ENCODE peak calls at places on chromosomes 16 and 17, in nine cellular contexts. H is pancreas; W is WTC11; E is activated naive CD4-positive, alpha-beta T cell treated with anti-CD3 and anti-CD28 coated beads, Interleukin-2, amount 50 U/mL, for 72 hours; I is naive thymus-derived CD8-positive, alpha-beta T cell; O is activated CD8-positive, alpha-beta memory T cell treated with anti-CD3 and anti-CD28 coated beads, Interleukin-2, amount 10 ng/mL, durations not matched to agents 7 days and 5 days; T is left lung; S is CD4-positive, alpha-beta T cell; J is left ventricle myocardium superior. Q is an unnamed sample.

GRCh38 chr16:3698941-3699340 is 18.4 kb downstream of the TRAP1 start:
- ATAC-seq in H (no peak), W (no peak), E (no peak), I (peak), O (peak), T (no peak), S (peak), J (no peak), Q (no peak)

GRCh38 chr16:17070882-17071592 is 399.7 kb downstream of the XYLT1 start:
- ATAC-seq in H (peak), W (no peak), E (peak), I (peak), O (peak), T (peak), S (peak), J (no peak), Q (peak)

GRCh38 chr16:50040028-50040427 is 15.0 kb downstream of the CNEP1R1 start:
- ATAC-seq in H (no peak), W (no peak), E (no peak), I (no peak), O (no peak), T (peak), S (no peak), J (no peak), Q (no peak)

GRCh38 chr16:67245189-67245585 is 2.1 kb downstream of the FHOD1 start:
- ATAC-seq in H (no peak), W (no peak), E (no peak), I (no peak), O (no peak), T (no peak), S (no peak), J (no peak), Q (no peak)

GRCh38 chr17:28888832-28889231 is 8.7 kb downstream of the FLOT2 start:
- ATAC-seq in H (no peak), W (no peak), E (no peak), I (no peak), O (no peak), T (no peak), S (no peak), J (no peak), Q (peak)

GRCh38 chr17:7644768-7645167 is 6.0 kb upstream of the ATP1B2 start:
- ATAC-seq in H (no peak), W (no peak), E (peak), I (no peak), O (peak), T (no peak), S (no peak), J (no peak), Q (peak)

GRCh38 chr17:74491645-74492044 is 25.2 kb downstream of the CD300A start:
- ATAC-seq in H (no peak), W (no peak), E (no peak), I (no peak), O (peak), T (peak), S (no peak), J (no peak), Q (no peak)

GRCh38 chr17:79715318-79716182 is 15.2 kb upstream of the ENPP7 start:
- ATAC-seq in H (peak), W (no peak), E (no peak), I (no peak), O (no peak), T (no peak), S (no peak), J (no peak), Q (no peak)

GRCh38 chr17:79027274-79027924 is 3.4 kb downstream of the C1QTNF1 start:
- ATAC-seq in H (peak), W (no peak), E (no peak), I (no peak), O (no peak), T (no peak), S (no peak), J (peak), Q (no peak)

GRCh38 chr17:43927101-43927935 is 15.0 kb downstream of the PPY start:
- ATAC-seq in H (peak), W (no peak), E (peak), I (peak), O (no peak), T (peak), S (peak), J (peak), Q (no peak)

GRCh38 chr16:89499767-89500166 is 8.4 kb upstream of the SPG7 start:
- ATAC-seq in H (no peak), W (no peak), E (no peak), I (no peak), O (no peak), T (no peak), S (no peak), J (no peak), Q (no peak)

GRCh38 chr17:41328207-41328606 is 12.7 kb upstream of the KRTAP17-1 start:
- ATAC-seq in H (no peak), W (no peak), E (no peak), I (no peak), O (no peak), T (no peak), S (no peak), J (no peak), Q (no peak)

GRCh38 chr16:53726625-53727024 is 22.7 kb downstream of the FTO start:
- ATAC-seq in H (no peak), W (no peak), E (no peak), I (no peak), O (no peak), T (no peak), S (no peak), J (no peak), Q (no peak)

GRCh38 chr16:65294708-65295107 is 172.8 kb upstream of the CDH11 start:
- ATAC-seq in H (no peak), W (peak), E (no peak), I (no peak), O (no peak), T (no peak), S (no peak), J (no peak), Q (no peak)

GRCh38 chr17:1108560-1108809 is 71.3 kb downstream of the ABR start:
- ATAC-seq in H (peak), W (peak), E (peak), I (no peak), O (no peak), T (peak), S (no peak), J (peak), Q (no peak)

GRCh38 chr17:17181666-17182600 is 24.2 kb downstream of the PLD6 start:
- ATAC-seq in H (no peak), W (no peak), E (peak), I (peak), O (no peak), T (no peak), S (peak), J (no peak), Q (peak)

GRCh38 chr17:182164-182751 is 808 bp upstream of the DOC2B start:
- ATAC-seq in H (peak), W (no peak), E (no peak), I (no peak), O (no peak), T (peak), S (no peak), J (peak), Q (no peak)

Q was measured in stimulated activated memory B cell treated with anti-CD40 and anti-IgM and Interleukin-4, amounts not matched to agents 10 μg/mL and 1 μg/mL and 100 μg/mL, for 72 hours.